ENCODE peak calls at places on chromosomes 2 and 18, in eight cellular contexts. One of them, this sample, is unnamed.

GRCh38 chr18:58599106-58599505 is 29.8 kb downstream of the ALPK2 start:
- DNase-seq in ELF-1: peak
- DNase-seq in AG10803: no peak
- DNase-seq in activated CD8-positive, alpha-beta memory T cell treated with anti-CD3 and anti-CD28 coated beads for 4 hours: no peak
- DNase-seq in psoas muscle: no peak
- DNase-seq in tibial artery: no peak
- DNase-seq in neuronal stem cell: no peak
- DNase-seq in astrocyte of the hippocampus: peak
- DNase-seq in this sample: no peak

GRCh38 chr2:101775636-101776035 is 78.1 kb downstream of the MAP4K4 start:
- DNase-seq in ELF-1: no peak
- DNase-seq in AG10803: no peak
- DNase-seq in activated CD8-positive, alpha-beta memory T cell treated with anti-CD3 and anti-CD28 coated beads for 4 hours: no peak
- DNase-seq in psoas muscle: no peak
- DNase-seq in tibial artery: no peak
- DNase-seq in neuronal stem cell: no peak
- DNase-seq in astrocyte of the hippocampus: peak
- DNase-seq in this sample: no peak

GRCh38 chr2:223815884-223816570 is 21.4 kb downstream of the AP1S3 start:
- DNase-seq in ELF-1: no peak
- DNase-seq in AG10803: no peak
- DNase-seq in activated CD8-positive, alpha-beta memory T cell treated with anti-CD3 and anti-CD28 coated beads for 4 hours: no peak
- DNase-seq in psoas muscle: no peak
- DNase-seq in tibial artery: no peak
- DNase-seq in neuronal stem cell: no peak
- DNase-seq in astrocyte of the hippocampus: peak
- DNase-seq in this sample: no peak

GRCh38 chr2:217277646-217278048 is 417.8 kb upstream of the TNP1 start:
- DNase-seq in ELF-1: peak
- DNase-seq in AG10803: peak
- DNase-seq in activated CD8-positive, alpha-beta memory T cell treated with anti-CD3 and anti-CD28 coated beads for 4 hours: no peak
- DNase-seq in psoas muscle: no peak
- DNase-seq in tibial artery: no peak
- DNase-seq in neuronal stem cell: no peak
- DNase-seq in astrocyte of the hippocampus: peak
- DNase-seq in this sample: peak

GRCh38 chr2:44364604-44365003 is 2.9 kb downstream of the CAMKMT start:
- DNase-seq in ELF-1: no peak
- DNase-seq in AG10803: no peak
- DNase-seq in activated CD8-positive, alpha-beta memory T cell treated with anti-CD3 and anti-CD28 coated beads for 4 hours: no peak
- DNase-seq in psoas muscle: no peak
- DNase-seq in tibial artery: no peak
- DNase-seq in neuronal stem cell: no peak
- DNase-seq in astrocyte of the hippocampus: no peak
- DNase-seq in this sample: no peak

GRCh38 chr2:124798551-124798950 is 773.5 kb downstream of the CNTNAP5 start:
- DNase-seq in ELF-1: no peak
- DNase-seq in AG10803: no peak
- DNase-seq in activated CD8-positive, alpha-beta memory T cell treated with anti-CD3 and anti-CD28 coated beads for 4 hours: no peak
- DNase-seq in psoas muscle: no peak
- DNase-seq in tibial artery: no peak
- DNase-seq in neuronal stem cell: no peak
- DNase-seq in astrocyte of the hippocampus: no peak
- DNase-seq in this sample: no peak

GRCh38 chr18:44759925-44760342 is 79.2 kb downstream of the SETBP1 start:
- DNase-seq in ELF-1: no peak
- DNase-seq in AG10803: no peak
- DNase-seq in activated CD8-positive, alpha-beta memory T cell treated with anti-CD3 and anti-CD28 coated beads for 4 hours: no peak
- DNase-seq in psoas muscle: no peak
- DNase-seq in tibial artery: no peak
- DNase-seq in neuronal stem cell: no peak
- DNase-seq in astrocyte of the hippocampus: no peak
- DNase-seq in this sample: no peak

GRCh38 chr2:226995625-226996041 is 159.8 kb downstream of the RHBDD1 start:
- DNase-seq in ELF-1: no peak
- DNase-seq in AG10803: peak
- DNase-seq in activated CD8-positive, alpha-beta memory T cell treated with anti-CD3 and anti-CD28 coated beads for 4 hours: no peak
- DNase-seq in psoas muscle: peak
- DNase-seq in tibial artery: no peak
- DNase-seq in neuronal stem cell: no peak
- DNase-seq in astrocyte of the hippocampus: peak
- DNase-seq in this sample: no peak

GRCh38 chr18:76498064-76498463 is 3.0 kb upstream of the ZNF516 start:
- DNase-seq in ELF-1: no peak
- DNase-seq in AG10803: no peak
- DNase-seq in activated CD8-positive, alpha-beta memory T cell treated with anti-CD3 and anti-CD28 coated beads for 4 hours: no peak
- DNase-seq in psoas muscle: no peak
- DNase-seq in tibial artery: no peak
- DNase-seq in neuronal stem cell: no peak
- DNase-seq in astrocyte of the hippocampus: no peak
- DNase-seq in this sample: no peak

GRCh38 chr2:172937884-172938712 is 137.5 kb upstream of the MAP3K20 start:
- DNase-seq in ELF-1: no peak
- DNase-seq in AG10803: no peak
- DNase-seq in activated CD8-positive, alpha-beta memory T cell treated with anti-CD3 and anti-CD28 coated beads for 4 hours: no peak
- DNase-seq in psoas muscle: no peak
- DNase-seq in tibial artery: no peak
- DNase-seq in neuronal stem cell: no peak
- DNase-seq in astrocyte of the hippocampus: no peak
- DNase-seq in this sample: no peak

GRCh38 chr2:126507425-126507867 is 148.5 kb upstream of the GYPC start:
- DNase-seq in ELF-1: peak
- DNase-seq in AG10803: no peak
- DNase-seq in activated CD8-positive, alpha-beta memory T cell treated with anti-CD3 and anti-CD28 coated beads for 4 hours: no peak
- DNase-seq in psoas muscle: no peak
- DNase-seq in tibial artery: no peak
- DNase-seq in neuronal stem cell: no peak
- DNase-seq in astrocyte of the hippocampus: no peak
- DNase-seq in this sample: no peak

GRCh38 chr2:57906152-57906732 is 140.4 kb upstream of the VRK2 start:
- DNase-seq in ELF-1: no peak
- DNase-seq in AG10803: peak
- DNase-seq in activated CD8-positive, alpha-beta memory T cell treated with anti-CD3 and anti-CD28 coated beads for 4 hours: no peak
- DNase-seq in psoas muscle: no peak
- DNase-seq in tibial artery: no peak
- DNase-seq in neuronal stem cell: peak
- DNase-seq in astrocyte of the hippocampus: peak
- DNase-seq in this sample: peak

GRCh38 chr2:184589261-184589660 is 9.1 kb upstream of the ZNF804A start:
- DNase-seq in ELF-1: no peak
- DNase-seq in AG10803: no peak
- DNase-seq in activated CD8-positive, alpha-beta memory T cell treated with anti-CD3 and anti-CD28 coated beads for 4 hours: no peak
- DNase-seq in psoas muscle: no peak
- DNase-seq in tibial artery: no peak
- DNase-seq in neuronal stem cell: no peak
- DNase-seq in astrocyte of the hippocampus: no peak
- DNase-seq in this sample: no peak

GRCh38 chr2:208306291-208306690 is 40.2 kb downstream of the PIKFYVE start:
- DNase-seq in ELF-1: no peak
- DNase-seq in AG10803: peak
- DNase-seq in activated CD8-positive, alpha-beta memory T cell treated with anti-CD3 and anti-CD28 coated beads for 4 hours: no peak
- DNase-seq in psoas muscle: no peak
- DNase-seq in tibial artery: no peak
- DNase-seq in neuronal stem cell: no peak
- DNase-seq in astrocyte of the hippocampus: no peak
- DNase-seq in this sample: peak

GRCh38 chr2:40957508-40957907 is 505.6 kb upstream of the SLC8A1 start:
- DNase-seq in ELF-1: no peak
- DNase-seq in AG10803: no peak
- DNase-seq in activated CD8-positive, alpha-beta memory T cell treated with anti-CD3 and anti-CD28 coated beads for 4 hours: no peak
- DNase-seq in psoas muscle: no peak
- DNase-seq in tibial artery: peak
- DNase-seq in neuronal stem cell: no peak
- DNase-seq in astrocyte of the hippocampus: no peak
- DNase-seq in this sample: peak

GRCh38 chr2:140344842-140345241 is 1564.7 kb upstream of the NXPH2 start:
- DNase-seq in ELF-1: no peak
- DNase-seq in AG10803: peak
- DNase-seq in activated CD8-positive, alpha-beta memory T cell treated with anti-CD3 and anti-CD28 coated beads for 4 hours: no peak
- DNase-seq in psoas muscle: no peak
- DNase-seq in tibial artery: no peak
- DNase-seq in neuronal stem cell: no peak
- DNase-seq in astrocyte of the hippocampus: no peak
- DNase-seq in this sample: peak